ENCODE peak calls at places on chromosome 7, in seven cellular contexts. P is neuronal stem cell, H is mesendoderm, L is IMR-90, U is H9, W is H1, I is mesenchymal stem cell. X is an unnamed sample.

GRCh38 chr7:28355553-28356319 is 56.6 kb upstream of the CREB5 start:
- DNase-seq in W (no peak), U (no peak), P (no peak), I (peak), L (no peak), H (no peak), X (no peak)

GRCh38 chr7:97012293-97013005 is 7.1 kb downstream of the DLX6 start:
- DNase-seq in L (no peak), H (peak), W (peak), U (peak), I (no peak), P (no peak), X (no peak)

GRCh38 chr7:47091141-47091540 is 490.8 kb downstream of the TNS3 start:
- DNase-seq in U (no peak), H (peak), P (no peak), L (peak), W (no peak), I (no peak), X (peak)

GRCh38 chr7:102814025-102814471 is 65.2 kb downstream of the FAM185A start:
- DNase-seq in I (peak), W (no peak), H (no peak), U (no peak), P (no peak), L (peak), X (no peak)

GRCh38 chr7:116953372-116953726 is at the start of gene ST7:
- DNase-seq in U (peak), W (peak), H (peak), I (peak), P (peak), L (peak), X (peak)

GRCh38 chr7:17769918-17770317 is 170.4 kb downstream of the SNX13 start:
- DNase-seq in U (peak), H (peak), P (peak), L (peak), I (peak), W (peak), X (peak)

GRCh38 chr7:332646-333398 is 42.9 kb downstream of the FOXL3 start:
- DNase-seq in L (peak), H (peak), W (peak), U (peak), I (peak), P (peak), X (peak)

GRCh38 chr7:7315851-7316250 is 133.5 kb downstream of the C1GALT1 start:
- DNase-seq in I (no peak), P (no peak), U (no peak), H (no peak), L (no peak), W (no peak), X (no peak)

GRCh38 chr7:22173884-22174573 is 182.9 kb downstream of the RAPGEF5 start:
- DNase-seq in I (no peak), U (no peak), W (no peak), H (peak), P (no peak), L (no peak), X (no peak)

GRCh38 chr7:47743898-47744612 is 162.1 kb upstream of the TNS3 start:
- DNase-seq in W (peak), L (no peak), I (peak), P (no peak), H (peak), U (peak), X (no peak)

GRCh38 chr7:88759956-88760515 is 536 bp downstream of the ZNF804B start:
- DNase-seq in H (peak), I (no peak), L (no peak), P (no peak), U (no peak), W (no peak), X (no peak)

GRCh38 chr7:69147631-69148030 is 450.6 kb upstream of the AUTS2 start:
- DNase-seq in L (no peak), W (no peak), H (no peak), P (no peak), U (no peak), I (no peak), X (no peak)

GRCh38 chr7:774161-775109 is 47.4 kb upstream of the PRKAR1B start:
- DNase-seq in L (peak), P (peak), U (peak), H (peak), W (peak), I (peak), X (peak)

GRCh38 chr7:7148799-7149481 is 33.4 kb upstream of the C1GALT1 start:
- DNase-seq in H (peak), U (no peak), P (no peak), I (no peak), L (no peak), W (no peak), X (no peak)

GRCh38 chr7:16978358-16979244 is 96.8 kb upstream of the AGR3 start:
- DNase-seq in L (peak), P (no peak), I (peak), U (no peak), H (peak), W (no peak), X (no peak)

GRCh38 chr7:102306916-102307677 is 20.4 kb downstream of the SH2B2 start:
- DNase-seq in U (peak), I (peak), W (no peak), P (no peak), H (peak), L (peak), X (no peak)

GRCh38 chr7:6056616-6057015 is 25.4 kb downstream of the ANKRD61 start:
- DNase-seq in L (no peak), H (no peak), U (no peak), I (no peak), W (no peak), P (no peak), X (no peak)
- H2AK5ac ChIP-seq in L (no peak), H (no peak), U (no peak), I (no peak), W (no peak), P (no peak), X (no peak)

DNA sequence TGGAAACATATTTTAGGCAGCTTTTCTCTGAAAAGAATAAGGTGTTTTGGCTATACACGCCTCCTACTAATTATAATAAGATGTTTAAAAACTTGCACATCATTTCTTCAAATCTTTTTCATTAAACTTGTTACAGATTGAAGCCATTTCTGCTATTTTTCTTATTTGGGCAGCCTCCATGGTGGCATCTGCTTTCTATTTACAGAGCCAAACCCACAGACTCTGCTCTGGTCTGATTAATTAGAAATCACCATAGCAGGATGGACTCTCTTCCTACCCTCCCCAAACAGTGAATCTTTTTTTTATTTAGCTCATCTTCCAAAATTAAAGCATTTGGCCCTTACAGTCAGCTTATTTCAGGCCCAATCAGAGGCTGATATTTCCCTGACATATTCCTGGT is 85.7 kb upstream of the AOAH start:
- DNase-seq in U (no peak), W (no peak), H (no peak), P (no peak), L (no peak), I (no peak), X (no peak)
- H2AK5ac ChIP-seq in U (no peak), W (no peak), H (no peak), P (no peak), L (no peak), I (no peak), X (no peak)

DNA sequence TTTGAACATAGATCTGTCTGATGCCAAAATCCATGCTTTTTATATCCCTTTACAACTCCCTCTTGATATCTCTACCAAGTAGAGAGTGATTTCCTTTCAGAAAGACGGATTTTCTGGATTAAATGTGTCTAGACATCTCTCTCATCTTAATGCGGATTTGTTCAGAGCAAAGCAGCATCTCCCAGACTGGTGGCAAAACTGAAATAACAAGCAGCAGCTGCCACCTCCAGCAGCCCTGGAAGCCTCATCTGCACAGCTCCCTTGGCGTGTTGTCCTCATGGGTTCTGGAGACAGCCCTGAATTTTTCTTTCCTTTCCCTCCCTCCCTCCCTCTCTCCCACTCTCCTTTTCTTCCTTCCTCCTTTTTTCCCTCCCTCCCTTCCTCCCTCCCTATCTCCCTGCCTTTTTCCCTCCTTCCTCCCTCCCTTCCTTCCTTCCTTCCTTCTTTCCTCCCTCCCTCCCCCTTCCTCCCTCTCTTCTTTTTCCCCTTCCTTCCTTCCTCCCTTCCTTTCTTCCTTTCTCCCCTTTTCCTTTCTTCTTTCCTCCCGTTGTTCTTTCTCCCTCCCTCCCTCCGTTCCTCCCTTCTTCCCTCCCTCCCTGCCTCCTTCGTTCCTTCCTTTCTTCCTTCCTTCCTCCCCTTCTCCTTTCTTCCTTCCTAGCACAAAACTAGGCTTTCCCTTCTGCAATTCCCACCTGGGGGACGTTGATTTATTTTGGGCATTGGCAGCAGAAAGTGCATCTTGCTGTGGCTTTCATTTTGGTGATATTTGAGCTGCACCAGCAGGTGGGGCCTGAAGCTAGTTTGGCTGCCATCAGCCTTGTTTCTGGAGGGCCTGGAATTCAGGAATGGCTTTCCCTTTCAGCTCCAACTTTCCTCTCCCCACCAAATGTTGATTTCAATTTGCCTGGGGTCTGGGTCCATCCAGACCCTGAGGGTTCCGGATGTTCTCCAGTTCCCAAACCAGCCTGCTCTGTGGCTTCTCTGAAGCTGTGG is 640.0 kb downstream of the TYW1 start:
- DNase-seq in W (no peak), I (no peak), L (no peak), U (peak), P (no peak), H (peak), X (no peak)
- H2AK5ac ChIP-seq in W (no peak), I (no peak), L (no peak), U (no peak), P (no peak), H (no peak), X (no peak)

GRCh38 chr7:155941688-155942087 is 129.4 kb upstream of the SHH start:
- DNase-seq in L (no peak), H (no peak), P (no peak), U (no peak), W (no peak), I (no peak), X (no peak)
- H2AK5ac ChIP-seq in L (no peak), H (no peak), P (no peak), U (no peak), W (no peak), I (no peak), X (no peak)

DNA sequence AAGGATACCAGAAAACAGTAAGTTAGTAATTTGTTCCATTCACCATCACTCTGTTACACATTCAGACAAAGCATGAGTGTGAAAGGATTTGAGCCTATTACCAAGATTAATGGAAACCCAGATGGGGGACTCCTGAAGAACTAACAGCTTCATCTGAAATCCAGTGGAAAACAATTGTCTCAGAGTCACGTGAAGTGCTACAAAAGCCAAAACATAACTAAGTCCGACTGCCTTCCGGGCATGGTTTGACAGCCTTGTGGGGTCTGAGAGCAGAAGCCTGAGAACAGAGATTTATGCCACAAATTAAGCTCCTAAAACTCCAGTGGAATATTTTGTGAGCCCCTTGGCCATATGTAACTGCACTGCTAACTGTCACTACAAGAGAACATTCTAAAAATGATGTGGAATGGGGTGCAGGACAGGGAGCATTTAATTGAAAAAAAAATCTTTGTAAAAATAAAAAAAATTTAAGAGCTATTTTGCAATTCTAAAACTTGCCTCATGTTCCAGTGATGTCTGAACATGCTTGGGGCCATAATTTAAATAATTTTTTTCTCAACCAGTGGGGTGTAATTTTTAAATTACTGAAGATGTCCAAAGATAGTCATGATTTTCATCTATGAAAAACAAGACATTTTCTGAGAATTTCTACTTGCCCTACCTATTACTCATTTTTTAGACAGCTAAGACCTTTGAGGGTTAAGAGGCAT is 555.1 kb downstream of the INHBA start:
- DNase-seq in W (no peak), P (no peak), H (no peak), I (no peak), U (no peak), L (no peak), X (no peak)
- H2AK5ac ChIP-seq in W (no peak), P (no peak), H (no peak), I (no peak), U (no peak), L (no peak), X (no peak)

GRCh38 chr7:152608656-152609055 is 67.3 kb downstream of the XRCC2 start:
- DNase-seq in P (no peak), I (no peak), H (no peak), U (no peak), W (no peak), L (no peak), X (no peak)

GRCh38 chr7:152602962-152603361 is 73.0 kb downstream of the XRCC2 start:
- DNase-seq in U (no peak), I (no peak), L (peak), P (no peak), H (no peak), W (no peak), X (no peak)

GRCh38 chr7:152607007-152607406 is 68.9 kb downstream of the XRCC2 start:
- DNase-seq in P (no peak), H (no peak), L (no peak), I (no peak), W (no peak), U (no peak), X (no peak)

GRCh38 chr7:152608208-152608607 is 67.7 kb downstream of the XRCC2 start:
- DNase-seq in U (no peak), L (no peak), W (no peak), I (no peak), P (no peak), H (no peak), X (no peak)
- H2AK5ac ChIP-seq in U (no peak), L (no peak), W (no peak), I (no peak), P (no peak), H (no peak), X (no peak)

GRCh38 chr7:29459591-29459990 is 104.0 kb upstream of the PRR15 start:
- DNase-seq in W (no peak), U (no peak), H (peak), P (no peak), L (no peak), I (no peak), X (no peak)

GRCh38 chr7:29457565-29457971 is 106.1 kb upstream of the PRR15 start:
- DNase-seq in W (no peak), L (no peak), P (no peak), I (peak), H (no peak), U (no peak), X (peak)

GRCh38 chr7:29463504-29464158 is 100.0 kb upstream of the PRR15 start:
- DNase-seq in L (no peak), P (no peak), I (no peak), H (no peak), U (no peak), W (no peak), X (no peak)

GRCh38 chr7:29464693-29465092 is 98.9 kb upstream of the PRR15 start:
- DNase-seq in U (no peak), L (no peak), P (no peak), H (no peak), I (no peak), W (no peak), X (no peak)

DNA sequence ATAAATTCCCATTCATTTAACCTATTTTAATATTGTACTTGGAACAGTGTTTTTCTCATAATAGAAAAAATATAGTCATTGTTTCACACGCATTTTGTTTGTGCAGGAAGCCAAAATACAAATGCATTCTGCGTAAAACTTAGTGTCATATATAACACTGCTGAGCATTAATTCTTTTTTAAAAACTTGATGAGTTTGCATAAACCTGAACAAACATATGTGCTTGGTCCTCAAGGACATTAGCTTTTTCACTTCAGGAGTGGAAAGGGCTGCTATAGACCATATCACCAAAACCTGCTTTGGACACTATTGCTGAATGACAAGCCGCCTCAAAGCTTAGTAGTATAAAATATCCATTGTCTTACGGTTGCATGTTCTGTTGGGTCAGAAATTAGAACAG is 101.6 kb upstream of the PRR15 start:
- DNase-seq in L (no peak), H (no peak), W (no peak), U (no peak), I (no peak), P (no peak), X (no peak)
- H2AK5ac ChIP-seq in L (no peak), H (no peak), W (no peak), U (no peak), I (no peak), P (no peak), X (no peak)

GRCh38 chr7:154913645-154914579 is 89.0 kb downstream of the PAXIP1 start:
- DNase-seq in H (peak), U (peak), W (peak), L (peak), P (peak), I (peak), X (peak)
- H2AK5ac ChIP-seq in H (no peak), U (no peak), W (no peak), L (no peak), P (peak), I (no peak), X (no peak)

GRCh38 chr7:106802589-106802988 is 62.5 kb upstream of the PIK3CG start:
- DNase-seq in I (no peak), P (no peak), L (no peak), H (no peak), W (no peak), U (no peak), X (no peak)
- H2AK5ac ChIP-seq in I (no peak), P (no peak), L (no peak), H (no peak), W (no peak), U (no peak), X (no peak)

GRCh38 chr7:106538638-106539037 is 122.3 kb downstream of the CCDC71L start:
- DNase-seq in I (no peak), W (no peak), L (peak), H (no peak), P (no peak), U (no peak), X (no peak)

GRCh38 chr7:106535234-106536026 is 125.5 kb downstream of the CCDC71L start:
- DNase-seq in W (no peak), L (no peak), U (no peak), P (no peak), H (no peak), I (no peak), X (no peak)

GRCh38 chr7:106534271-106534846 is 126.6 kb downstream of the CCDC71L start:
- DNase-seq in L (no peak), W (no peak), H (peak), I (peak), P (no peak), U (no peak), X (no peak)

GRCh38 chr7:106537119-106537518 is 123.8 kb downstream of the CCDC71L start:
- DNase-seq in P (no peak), U (no peak), W (no peak), I (no peak), H (no peak), L (no peak), X (no peak)

DNA sequence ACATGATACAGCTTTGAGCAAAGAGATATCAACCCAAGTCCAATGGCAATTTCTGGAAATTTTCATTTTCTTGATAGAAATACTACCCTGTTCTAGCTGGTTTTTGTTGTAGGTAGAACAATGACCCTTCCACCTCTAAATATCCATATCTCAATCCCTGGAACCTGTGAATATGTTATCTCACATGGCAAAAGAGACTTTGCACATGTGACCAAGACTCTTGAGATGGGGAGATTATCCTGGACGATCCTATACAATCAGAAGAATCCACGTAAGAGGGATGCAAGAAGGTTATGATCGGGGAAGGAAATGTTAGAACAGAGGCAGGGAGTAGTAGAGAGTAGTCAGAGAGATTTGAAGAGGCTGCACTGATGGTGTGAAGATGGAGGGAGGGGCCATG is 124.9 kb downstream of the CCDC71L start:
- DNase-seq in W (no peak), I (no peak), U (no peak), L (no peak), P (no peak), H (no peak), X (no peak)
- H2AK5ac ChIP-seq in W (no peak), I (no peak), U (no peak), L (no peak), P (no peak), H (no peak), X (no peak)